ENCODE peak calls at places on chromosomes 7 and 10, in nine cellular contexts. K is cardiac fibroblast; F is IMR-90; G is fibroblast of villous mesenchyme; I is HFF-Myc; X is CD8-positive, alpha-beta T cell; J is astrocyte of the spinal cord; O is MCF 10A; S is neural crest cell. Z is an unnamed sample.

GRCh38 chr7:105876964-105877601 is 684 bp upstream of the ATXN7L1 start:
- DNase-seq in K (peak), F (peak), G (peak), I (no peak), X (no peak), J (peak), O (peak), S (peak), Z (peak)

GRCh38 chr7:95989301-95989700 is 216.9 kb downstream of the DYNC1I1 start:
- DNase-seq in K (no peak), F (no peak), G (no peak), I (no peak), X (no peak), J (no peak), O (no peak), S (no peak), Z (no peak)

GRCh38 chr10:22737587-22737986 is 23.2 kb upstream of the PIP4K2A start:
- DNase-seq in K (peak), F (peak), G (peak), I (no peak), X (no peak), J (peak), O (peak), S (no peak), Z (peak)

GRCh38 chr7:121282129-121282528 is 46.7 kb upstream of the WNT16 start:
- DNase-seq in K (no peak), F (no peak), G (no peak), I (no peak), X (no peak), J (no peak), O (no peak), S (no peak), Z (no peak)

GRCh38 chr7:30321089-30321991 is 36.9 kb downstream of the ZNRF2 start:
- DNase-seq in K (peak), F (no peak), G (no peak), I (no peak), X (no peak), J (peak), O (peak), S (no peak), Z (no peak)

GRCh38 chr10:91536790-91537189 is 96.1 kb downstream of the PPP1R3C start:
- DNase-seq in K (no peak), F (no peak), G (no peak), I (no peak), X (no peak), J (no peak), O (no peak), S (no peak), Z (no peak)

GRCh38 chr10:66925896-66926719 is at the start of gene LRRTM3:
- DNase-seq in K (peak), F (peak), G (peak), I (peak), X (no peak), J (peak), O (peak), S (peak), Z (peak)

GRCh38 chr7:105638324-105638723 is 57.0 kb upstream of the EFCAB10 start:
- DNase-seq in K (no peak), F (no peak), G (no peak), I (no peak), X (no peak), J (no peak), O (no peak), S (no peak), Z (no peak)

GRCh38 chr10:72087969-72088878 is at the start of gene SPOCK2:
- DNase-seq in K (no peak), F (no peak), G (no peak), I (no peak), X (peak), J (peak), O (no peak), S (no peak), Z (peak)

GRCh38 chr10:113553149-113553548 is 296 bp downstream of the HABP2 start:
- DNase-seq in K (no peak), F (no peak), G (no peak), I (no peak), X (no peak), J (no peak), O (no peak), S (no peak), Z (no peak)

GRCh38 chr7:138161600-138162081 is 85.4 kb downstream of the AKR1D1 start:
- DNase-seq in K (peak), F (peak), G (peak), I (peak), X (peak), J (peak), O (peak), S (peak), Z (peak)
- TF ChIP-seq CTCF in K (peak), F (peak), G (peak), I (peak), X (peak), J (peak), O (peak), S (peak), Z (peak)

DNA sequence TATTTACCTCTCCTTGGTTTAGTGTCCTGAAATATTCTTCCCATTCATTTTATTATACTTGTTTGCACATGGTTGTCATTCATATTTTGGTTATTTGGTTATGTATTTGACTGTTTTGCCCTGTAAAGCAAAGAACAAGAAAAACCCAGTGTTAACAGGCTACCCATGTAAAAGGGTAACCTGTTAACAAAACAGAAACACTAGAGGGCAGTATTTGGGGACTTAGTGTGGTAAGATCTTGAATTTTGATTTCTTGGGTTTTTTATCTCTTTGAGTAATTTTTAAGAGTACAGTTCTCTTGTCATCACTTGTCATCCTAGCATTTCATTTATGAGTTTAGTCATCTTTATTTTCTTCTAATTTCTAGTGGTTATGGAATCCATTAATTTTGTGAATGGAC is 51.3 kb downstream of the POLL start:
- DNase-seq in K (peak), F (peak), G (peak), I (peak), X (no peak), J (no peak), O (peak), S (no peak), Z (peak)
- TF ChIP-seq CTCF in K (peak), F (peak), G (peak), I (peak), X (peak), J (peak), O (peak), S (peak), Z (peak)

DNA sequence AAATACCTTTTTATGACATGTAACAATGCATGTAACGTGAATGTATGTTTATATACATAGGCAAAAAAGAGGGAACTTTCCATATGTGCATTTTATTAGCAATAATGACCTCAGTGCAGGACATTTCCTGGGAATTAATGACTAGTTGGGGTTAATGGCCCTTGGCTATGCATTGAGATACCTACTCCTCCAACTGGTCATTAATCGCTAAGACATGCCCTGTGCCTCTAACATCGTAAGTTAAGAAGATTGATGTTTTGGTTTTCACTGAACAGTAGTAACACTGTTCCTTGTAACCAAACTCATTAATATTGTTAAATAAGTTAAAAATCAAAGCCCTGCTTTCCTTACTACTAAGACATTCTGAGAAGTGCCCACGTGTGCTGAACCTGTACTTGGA is 61.7 kb downstream of the SEMA3D start:
- DNase-seq in K (no peak), F (no peak), G (no peak), I (no peak), X (no peak), J (no peak), O (no peak), S (no peak), Z (no peak)
- TF ChIP-seq CTCF in K (no peak), F (no peak), G (no peak), I (no peak), X (no peak), J (no peak), O (no peak), S (no peak), Z (no peak)

GRCh38 chr7:89335490-89335889 is 540.0 kb upstream of the TEX47 start:
- DNase-seq in K (no peak), F (no peak), G (no peak), I (no peak), X (no peak), J (no peak), O (no peak), S (no peak), Z (no peak)

GRCh38 chr7:89339748-89340147 is 544.2 kb upstream of the TEX47 start:
- DNase-seq in K (no peak), F (no peak), G (no peak), I (no peak), X (no peak), J (no peak), O (no peak), S (no peak), Z (no peak)

GRCh38 chr7:89332026-89332425 is 536.5 kb upstream of the TEX47 start:
- DNase-seq in K (no peak), F (no peak), G (no peak), I (no peak), X (no peak), J (peak), O (no peak), S (no peak), Z (no peak)

DNA sequence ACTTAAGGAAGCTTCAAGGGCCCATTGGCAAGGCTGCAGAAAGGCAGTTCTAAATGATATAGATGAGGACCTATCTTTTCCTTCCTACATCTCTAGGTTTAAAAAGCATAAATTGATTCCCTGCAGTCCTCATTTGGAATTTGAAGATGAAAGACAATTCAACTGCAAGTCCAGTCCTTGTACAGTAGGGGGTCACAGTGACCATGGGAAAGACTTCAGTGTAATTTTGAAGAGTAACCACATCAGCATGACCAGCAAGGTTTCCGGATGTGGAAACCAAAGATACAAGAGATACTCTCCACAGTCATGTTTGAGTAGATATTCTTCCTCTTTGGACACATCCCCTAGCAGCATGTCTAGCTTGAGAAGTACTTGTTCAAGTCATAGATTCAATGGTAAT is 539.2 kb upstream of the TEX47 start:
- DNase-seq in K (no peak), F (no peak), G (no peak), I (no peak), X (no peak), J (no peak), O (no peak), S (no peak), Z (no peak)
- TF ChIP-seq CTCF in K (no peak), F (no peak), G (no peak), I (no peak), X (no peak), J (no peak), O (no peak), S (no peak), Z (no peak)

DNA sequence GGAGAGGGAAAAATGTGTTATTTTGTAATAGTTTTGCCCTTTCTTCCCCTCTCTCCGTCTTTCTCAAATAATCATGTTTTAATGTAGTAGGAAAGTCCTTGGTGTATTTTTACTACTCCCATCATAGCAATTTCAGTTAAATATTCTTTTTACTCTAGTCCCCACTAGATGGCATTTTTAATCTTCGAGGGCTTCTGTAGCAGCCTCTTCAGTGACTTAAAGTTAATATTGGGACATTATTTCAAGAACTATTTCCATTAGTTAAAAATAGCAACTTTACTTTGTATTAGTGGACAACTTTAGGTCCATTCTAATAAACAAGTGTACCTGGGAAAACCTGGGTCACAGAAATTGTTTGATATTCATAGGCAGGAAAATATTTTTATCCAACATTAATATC is 23.0 kb downstream of the EDRF1 start:
- DNase-seq in K (peak), F (no peak), G (peak), I (no peak), X (no peak), J (peak), O (no peak), S (no peak), Z (no peak)
- TF ChIP-seq CTCF in K (no peak), F (peak), G (no peak), I (no peak), X (no peak), J (peak), O (no peak), S (peak), Z (no peak)

GRCh38 chr7:88354999-88355398 is 48.3 kb upstream of the STEAP4 start:
- DNase-seq in K (no peak), F (no peak), G (no peak), I (no peak), X (no peak), J (no peak), O (no peak), S (no peak), Z (no peak)

GRCh38 chr7:88357295-88357694 is 50.6 kb upstream of the STEAP4 start:
- DNase-seq in K (peak), F (no peak), G (no peak), I (no peak), X (no peak), J (no peak), O (peak), S (no peak), Z (peak)

GRCh38 chr7:88358534-88358838 is 51.8 kb upstream of the STEAP4 start:
- DNase-seq in K (no peak), F (no peak), G (no peak), I (no peak), X (no peak), J (no peak), O (no peak), S (no peak), Z (no peak)

GRCh38 chr7:88358881-88359280 is 52.2 kb upstream of the STEAP4 start:
- DNase-seq in K (no peak), F (no peak), G (no peak), I (no peak), X (no peak), J (no peak), O (no peak), S (no peak), Z (no peak)

DNA sequence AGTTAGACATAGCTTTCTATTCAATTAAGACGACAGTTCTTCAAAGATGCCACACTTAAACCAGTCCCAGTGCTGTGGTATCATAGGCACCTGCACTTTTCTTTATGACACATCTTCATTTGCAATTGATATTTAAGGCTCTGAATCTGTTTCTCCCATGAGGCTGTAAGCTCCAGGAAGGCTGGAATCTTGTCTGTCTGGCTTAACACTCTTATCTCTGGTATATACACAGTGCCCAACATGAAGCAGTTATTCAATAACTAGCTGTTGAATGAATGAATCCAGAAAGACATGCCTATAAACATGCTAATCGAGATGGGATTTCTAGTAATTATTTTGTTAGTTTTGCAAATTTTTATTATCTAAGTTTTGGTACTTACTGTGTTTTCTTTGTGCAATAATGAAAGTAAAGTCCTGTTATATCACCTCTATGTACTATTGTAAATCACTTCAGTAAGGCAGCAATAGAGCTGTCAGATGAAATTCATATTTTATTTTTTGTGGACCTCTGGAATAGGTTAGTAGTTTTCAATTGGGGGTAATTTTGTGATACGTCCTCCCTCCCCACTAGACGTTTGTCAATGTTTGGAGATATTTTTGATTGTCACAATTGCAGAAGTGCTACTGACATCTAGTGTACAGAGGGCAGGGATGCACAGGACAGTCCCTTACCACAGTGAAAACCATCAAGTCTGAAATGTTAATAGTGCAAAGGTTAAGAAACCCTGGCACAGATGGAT is 51.3 kb upstream of the STEAP4 start:
- DNase-seq in K (peak), F (no peak), G (peak), I (no peak), X (no peak), J (no peak), O (peak), S (no peak), Z (peak)
- TF ChIP-seq CTCF in K (peak), F (no peak), G (peak), I (no peak), X (no peak), J (peak), O (peak), S (peak), Z (peak)

GRCh38 chr10:34018811-34019210 is 684.3 kb upstream of the NRP1 start:
- DNase-seq in K (no peak), F (no peak), G (no peak), I (no peak), X (no peak), J (no peak), O (no peak), S (no peak), Z (peak)

GRCh38 chr10:34016541-34016940 is 682.1 kb upstream of the NRP1 start:
- DNase-seq in K (no peak), F (no peak), G (no peak), I (no peak), X (no peak), J (no peak), O (no peak), S (no peak), Z (no peak)

GRCh38 chr10:34018129-34018528 is 683.7 kb upstream of the NRP1 start:
- DNase-seq in K (peak), F (peak), G (no peak), I (no peak), X (no peak), J (no peak), O (no peak), S (no peak), Z (peak)

GRCh38 chr10:34015700-34016099 is 681.2 kb upstream of the NRP1 start:
- DNase-seq in K (no peak), F (no peak), G (no peak), I (no peak), X (no peak), J (no peak), O (no peak), S (no peak), Z (peak)

DNA sequence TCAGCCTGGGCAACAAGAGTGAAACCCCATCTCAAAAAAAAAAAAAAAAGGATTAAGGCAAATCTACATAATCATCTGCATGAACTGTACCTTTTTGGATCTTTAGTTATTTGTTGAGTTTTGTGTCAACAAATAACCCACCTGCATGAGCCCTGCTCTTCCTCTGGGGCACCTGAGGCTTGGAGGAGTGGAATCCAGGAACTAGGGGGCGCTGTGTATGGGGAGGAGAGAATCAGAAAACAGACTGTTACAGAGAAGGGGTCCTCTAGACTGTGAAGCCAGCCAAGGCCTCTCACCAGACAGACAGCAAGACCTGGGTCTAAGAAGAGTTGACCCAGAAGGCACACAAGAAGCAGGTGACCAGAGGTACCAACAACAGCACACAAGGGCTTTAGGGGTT is 682.8 kb upstream of the NRP1 start:
- DNase-seq in K (no peak), F (no peak), G (no peak), I (no peak), X (no peak), J (no peak), O (no peak), S (no peak), Z (no peak)
- TF ChIP-seq CTCF in K (peak), F (no peak), G (peak), I (peak), X (no peak), J (no peak), O (no peak), S (peak), Z (peak)

GRCh38 chr7:50587737-50588136 is 22.5 kb upstream of the DDC start:
- DNase-seq in K (no peak), F (no peak), G (no peak), I (no peak), X (no peak), J (no peak), O (no peak), S (no peak), Z (no peak)

GRCh38 chr7:50590535-50590934 is 25.3 kb upstream of the DDC start:
- DNase-seq in K (no peak), F (no peak), G (no peak), I (no peak), X (no peak), J (no peak), O (no peak), S (no peak), Z (no peak)

GRCh38 chr7:50589362-50589761 is 24.2 kb upstream of the DDC start:
- DNase-seq in K (no peak), F (no peak), G (no peak), I (no peak), X (no peak), J (no peak), O (no peak), S (no peak), Z (no peak)

GRCh38 chr7:50591098-50591479 is 25.9 kb upstream of the DDC start:
- DNase-seq in K (no peak), F (no peak), G (no peak), I (no peak), X (no peak), J (no peak), O (no peak), S (no peak), Z (no peak)

GRCh38 chr7:50588937-50589336 is 23.7 kb upstream of the DDC start:
- DNase-seq in K (no peak), F (no peak), G (no peak), I (no peak), X (no peak), J (no peak), O (peak), S (no peak), Z (no peak)
- TF ChIP-seq CTCF in K (peak), F (no peak), G (peak), I (peak), X (no peak), J (peak), O (no peak), S (no peak), Z (peak)

DNA sequence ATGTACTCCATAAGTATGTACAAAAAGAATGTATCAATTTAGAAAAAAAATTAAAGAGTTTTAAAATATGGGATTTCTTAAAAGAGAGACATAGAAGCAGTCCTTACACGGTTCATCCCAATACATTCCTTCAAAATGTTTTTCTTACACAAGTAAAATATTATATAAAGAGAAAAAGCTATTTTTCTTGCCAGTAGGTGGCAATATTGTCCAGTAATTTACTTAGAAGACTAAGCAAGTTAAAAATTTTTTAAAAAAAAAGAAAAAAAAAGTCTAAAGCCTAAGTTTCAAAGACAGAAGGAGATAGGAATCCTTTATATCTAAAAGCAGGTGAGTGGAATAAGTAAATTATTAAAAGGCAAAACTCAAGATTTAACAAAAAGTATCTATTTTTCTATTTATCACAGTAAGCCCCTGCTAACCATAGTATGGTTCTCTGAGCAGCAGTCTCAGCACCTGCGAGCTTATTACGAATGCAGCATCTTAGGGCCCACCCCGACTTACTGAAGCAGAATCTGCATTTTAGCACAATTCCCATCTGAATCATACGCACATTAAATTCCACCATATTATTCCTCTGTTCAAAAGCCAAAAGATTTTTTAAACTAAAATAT is 240.6 kb downstream of the DGKI start:
- DNase-seq in K (peak), F (peak), G (peak), I (peak), X (no peak), J (peak), O (peak), S (no peak), Z (peak)
- TF ChIP-seq CTCF in K (peak), F (peak), G (peak), I (no peak), X (peak), J (peak), O (peak), S (peak), Z (peak)

GRCh38 chr7:107233174-107233573 is 64.4 kb downstream of the HBP1 start:
- DNase-seq in K (no peak), F (no peak), G (no peak), I (no peak), X (no peak), J (no peak), O (no peak), S (no peak), Z (no peak)
- TF ChIP-seq CTCF in K (no peak), F (no peak), G (no peak), I (no peak), X (no peak), J (no peak), O (no peak), S (no peak), Z (no peak)

Z was measured in epithelial cell of esophagus.